ENCODE peak calls at places on chromosomes 3 and 15, in eight cellular contexts. T, G, B, F, U, D, H and W are unnamed samples.

GRCh38 chr3:109607897-109608296 is 270.6 kb upstream of the DPPA4 start:
- DNase-seq in F (no peak), U (no peak), B (no peak), T (no peak), G (no peak), H (no peak), D (no peak), W (no peak)

GRCh38 chr15:94352940-94353820 is 121.8 kb downstream of the MCTP2 start:
- DNase-seq in B (no peak), F (no peak), T (no peak), G (no peak), H (no peak), U (no peak), D (no peak), W (no peak)

GRCh38 chr15:80480909-80481308 is 76.7 kb downstream of the ARNT2 start:
- DNase-seq in F (no peak), D (no peak), U (peak), T (no peak), G (no peak), H (no peak), B (peak), W (no peak)

GRCh38 chr3:48294611-48295263 is 38.7 kb downstream of the SPINK8 start:
- DNase-seq in D (no peak), B (no peak), G (no peak), F (no peak), T (no peak), H (no peak), U (no peak), W (no peak)

GRCh38 chr3:143951351-143951971 is 20.2 kb upstream of the DIPK2A start:
- DNase-seq in G (no peak), T (peak), D (peak), B (no peak), H (peak), F (peak), U (no peak), W (peak)

GRCh38 chr15:52143862-52144261 is 31.3 kb upstream of the BCL2L10 start:
- DNase-seq in B (no peak), D (no peak), U (peak), G (no peak), F (no peak), T (no peak), H (no peak), W (no peak)

GRCh38 chr3:177516130-177517011 is 319.1 kb upstream of the TBL1XR1 start:
- DNase-seq in T (peak), D (no peak), U (peak), H (peak), B (peak), F (no peak), G (no peak), W (peak)

GRCh38 chr3:142040941-142041575 is 108.3 kb downstream of the TFDP2 start:
- DNase-seq in F (no peak), U (no peak), B (no peak), G (no peak), D (no peak), H (no peak), T (no peak), W (no peak)

GRCh38 chr3:120177907-120178306 is 83.7 kb upstream of the GSK3B start:
- DNase-seq in T (no peak), B (no peak), G (no peak), H (peak), U (no peak), D (no peak), F (no peak), W (no peak)

GRCh38 chr15:92112711-92113110 is 259.2 kb downstream of the SLCO3A1 start:
- DNase-seq in U (no peak), F (no peak), B (no peak), T (no peak), H (no peak), G (no peak), D (no peak), W (no peak)

GRCh38 chr3:64612082-64612860 is 75.5 kb downstream of the ADAMTS9 start:
- DNase-seq in T (no peak), D (no peak), B (peak), F (no peak), G (no peak), H (no peak), U (no peak), W (no peak)

GRCh38 chr15:45588199-45588910 is 1.2 kb downstream of the BLOC1S6 start:
- DNase-seq in G (no peak), H (no peak), B (no peak), T (no peak), D (no peak), F (no peak), U (no peak), W (no peak)

GRCh38 chr3:123365450-123366143 is 83.3 kb downstream of the ADCY5 start:
- DNase-seq in D (no peak), H (peak), U (no peak), B (no peak), T (peak), G (no peak), F (no peak), W (no peak)

GRCh38 chr3:71537211-71537611 is 46.3 kb downstream of the FOXP1 start:
- DNase-seq in D (no peak), U (peak), H (no peak), F (no peak), B (no peak), G (no peak), T (no peak), W (peak)

GRCh38 chr15:95684126-95684525 is 646.4 kb upstream of the NR2F2 start:
- DNase-seq in U (no peak), D (no peak), H (no peak), B (no peak), F (no peak), G (no peak), T (no peak), W (no peak)